ENCODE peak calls at places on chromosomes 3 and 15, in five cellular contexts. One of them, this sample, is unnamed.

GRCh38 chr3:108394563-108394962 is 98.2 kb downstream of the HHLA2 start:
- DNase-seq in left ventricle myocardium inferior: no peak
- DNase-seq in esophagus muscularis mucosa: no peak
- DNase-seq in endothelial cell: no peak
- DNase-seq in nephron progenitor cell: no peak
- DNase-seq in this sample: no peak

GRCh38 chr15:80898040-80898439 is 91.6 kb downstream of the MESD start:
- DNase-seq in esophagus muscularis mucosa: no peak
- DNase-seq in nephron progenitor cell: no peak
- DNase-seq in left ventricle myocardium inferior: no peak
- DNase-seq in endothelial cell: no peak
- DNase-seq in this sample: no peak

GRCh38 chr3:52498134-52499054 is 3.3 kb downstream of the STAB1 start:
- DNase-seq in nephron progenitor cell: no peak
- DNase-seq in endothelial cell: no peak
- DNase-seq in esophagus muscularis mucosa: no peak
- DNase-seq in left ventricle myocardium inferior: peak; percentile 53
- DNase-seq in this sample: no peak

GRCh38 chr3:98798820-98799219 is 35.7 kb downstream of the ST3GAL6 start:
- DNase-seq in endothelial cell: no peak
- DNase-seq in esophagus muscularis mucosa: no peak
- DNase-seq in nephron progenitor cell: no peak
- DNase-seq in left ventricle myocardium inferior: no peak
- DNase-seq in this sample: no peak

GRCh38 chr15:29945943-29946591 is 123.8 kb upstream of the TJP1 start:
- DNase-seq in esophagus muscularis mucosa: no peak
- DNase-seq in nephron progenitor cell: no peak
- DNase-seq in endothelial cell: no peak
- DNase-seq in left ventricle myocardium inferior: no peak
- DNase-seq in this sample: no peak

GRCh38 chr15:74396146-74396438 is 28.6 kb upstream of the CYP11A1 start:
- DNase-seq in left ventricle myocardium inferior: no peak
- DNase-seq in nephron progenitor cell: no peak
- DNase-seq in esophagus muscularis mucosa: no peak
- DNase-seq in endothelial cell: no peak
- DNase-seq in this sample: no peak

GRCh38 chr3:54121404-54122045 is 827 bp upstream of the CACNA2D3 start:
- DNase-seq in endothelial cell: peak; percentile 28
- DNase-seq in nephron progenitor cell: no peak
- DNase-seq in esophagus muscularis mucosa: peak; percentile 83
- DNase-seq in left ventricle myocardium inferior: no peak
- DNase-seq in this sample: peak; percentile 46

GRCh38 chr3:66938338-66938963 is 59.7 kb upstream of the KBTBD8 start:
- DNase-seq in endothelial cell: peak; percentile 50
- DNase-seq in nephron progenitor cell: peak; percentile 39
- DNase-seq in left ventricle myocardium inferior: no peak
- DNase-seq in esophagus muscularis mucosa: no peak
- DNase-seq in this sample: peak; percentile 32

GRCh38 chr15:97012986-97013385 is 682.5 kb downstream of the NR2F2 start:
- DNase-seq in esophagus muscularis mucosa: no peak
- DNase-seq in nephron progenitor cell: no peak
- DNase-seq in endothelial cell: no peak
- DNase-seq in left ventricle myocardium inferior: no peak
- DNase-seq in this sample: no peak

GRCh38 chr15:72117448-72117697 is 577 bp downstream of the MYO9A start:
- DNase-seq in nephron progenitor cell: peak; percentile 80
- DNase-seq in endothelial cell: peak; percentile 78
- DNase-seq in left ventricle myocardium inferior: peak; percentile 83
- DNase-seq in esophagus muscularis mucosa: peak; percentile 93
- DNase-seq in this sample: peak; percentile 83

GRCh38 chr3:152405915-152406802 is 137.4 kb downstream of the MBNL1 start:
- DNase-seq in endothelial cell: no peak
- DNase-seq in esophagus muscularis mucosa: no peak
- DNase-seq in nephron progenitor cell: peak; percentile 1
- DNase-seq in left ventricle myocardium inferior: no peak
- DNase-seq in this sample: no peak

GRCh38 chr3:184479426-184480126 is 82.0 kb upstream of the EPHB3 start:
- DNase-seq in endothelial cell: no peak
- DNase-seq in left ventricle myocardium inferior: no peak
- DNase-seq in nephron progenitor cell: no peak
- DNase-seq in esophagus muscularis mucosa: peak; percentile 70
- DNase-seq in this sample: no peak

GRCh38 chr3:94082412-94082937 is 19.6 kb downstream of the NSUN3 start:
- DNase-seq in left ventricle myocardium inferior: no peak
- DNase-seq in endothelial cell: no peak
- DNase-seq in esophagus muscularis mucosa: no peak
- DNase-seq in nephron progenitor cell: no peak
- DNase-seq in this sample: no peak

GRCh38 chr3:129602730-129603560 is 3.5 kb downstream of the PLXND1 start:
- DNase-seq in left ventricle myocardium inferior: peak; percentile 79
- DNase-seq in esophagus muscularis mucosa: no peak
- DNase-seq in endothelial cell: no peak
- DNase-seq in nephron progenitor cell: peak; percentile 73
- DNase-seq in this sample: no peak

GRCh38 chr3:185818267-185818875 is 6.5 kb downstream of the IGF2BP2 start:
- DNase-seq in endothelial cell: no peak
- DNase-seq in esophagus muscularis mucosa: no peak
- DNase-seq in left ventricle myocardium inferior: no peak
- DNase-seq in nephron progenitor cell: no peak
- DNase-seq in this sample: no peak

GRCh38 chr15:38945551-38946298 is 381.1 kb upstream of the RASGRP1 start:
- DNase-seq in endothelial cell: no peak
- DNase-seq in nephron progenitor cell: no peak
- DNase-seq in left ventricle myocardium inferior: no peak
- DNase-seq in esophagus muscularis mucosa: no peak
- DNase-seq in this sample: no peak

GRCh38 chr15:29268706-29269484 is 727 bp downstream of the NSMCE3 start:
- DNase-seq in esophagus muscularis mucosa: no peak
- DNase-seq in nephron progenitor cell: no peak
- DNase-seq in left ventricle myocardium inferior: peak; percentile 14
- DNase-seq in endothelial cell: peak; percentile 22
- DNase-seq in this sample: peak; percentile 39

GRCh38 chr15:95626501-95627361 is 703.8 kb upstream of the NR2F2 start:
- DNase-seq in left ventricle myocardium inferior: peak; percentile 22
- DNase-seq in esophagus muscularis mucosa: no peak
- DNase-seq in nephron progenitor cell: peak; percentile 47
- DNase-seq in endothelial cell: no peak
- DNase-seq in this sample: no peak

GRCh38 chr3:150147776-150148175 is 177.1 kb upstream of the PFN2 start:
- DNase-seq in esophagus muscularis mucosa: peak; percentile 62
- DNase-seq in endothelial cell: no peak
- DNase-seq in left ventricle myocardium inferior: no peak
- DNase-seq in nephron progenitor cell: no peak
- DNase-seq in this sample: no peak

GRCh38 chr3:38458796-38459498 is 5.3 kb downstream of the ACVR2B start:
- DNase-seq in left ventricle myocardium inferior: no peak
- DNase-seq in nephron progenitor cell: no peak
- DNase-seq in esophagus muscularis mucosa: no peak
- DNase-seq in endothelial cell: no peak
- DNase-seq in this sample: peak; percentile 4

GRCh38 chr3:130941793-130942192 is 47.9 kb downstream of the ATP2C1 start:
- DNase-seq in left ventricle myocardium inferior: no peak
- DNase-seq in nephron progenitor cell: no peak
- DNase-seq in endothelial cell: no peak
- DNase-seq in esophagus muscularis mucosa: no peak
- DNase-seq in this sample: no peak

GRCh38 chr15:65033659-65034269 is 4.3 kb upstream of the MTFMT start:
- DNase-seq in nephron progenitor cell: no peak
- DNase-seq in left ventricle myocardium inferior: no peak
- DNase-seq in endothelial cell: no peak
- DNase-seq in esophagus muscularis mucosa: no peak
- DNase-seq in this sample: no peak

GRCh38 chr15:101118116-101118515 is 133.7 kb downstream of the CHSY1 start:
- DNase-seq in esophagus muscularis mucosa: no peak
- DNase-seq in left ventricle myocardium inferior: no peak
- DNase-seq in nephron progenitor cell: no peak
- DNase-seq in endothelial cell: no peak
- DNase-seq in this sample: no peak

GRCh38 chr3:109532257-109533216 is 195.2 kb upstream of the DPPA4 start:
- DNase-seq in endothelial cell: peak; percentile 60
- DNase-seq in nephron progenitor cell: peak; percentile 49
- DNase-seq in esophagus muscularis mucosa: no peak
- DNase-seq in left ventricle myocardium inferior: no peak
- DNase-seq in this sample: no peak

GRCh38 chr3:127123533-127123932 is 69.4 kb upstream of the PRR23E start:
- DNase-seq in nephron progenitor cell: no peak
- DNase-seq in endothelial cell: no peak
- DNase-seq in left ventricle myocardium inferior: no peak
- DNase-seq in esophagus muscularis mucosa: no peak
- DNase-seq in this sample: no peak

GRCh38 chr3:9679476-9680097 is 24.0 kb upstream of the CPNE9 start:
- DNase-seq in nephron progenitor cell: no peak
- DNase-seq in left ventricle myocardium inferior: no peak
- DNase-seq in esophagus muscularis mucosa: no peak
- DNase-seq in endothelial cell: no peak
- DNase-seq in this sample: no peak

GRCh38 chr15:45320581-45320980 is 57.8 kb downstream of the GATM start:
- DNase-seq in endothelial cell: no peak
- DNase-seq in nephron progenitor cell: no peak
- DNase-seq in esophagus muscularis mucosa: no peak
- DNase-seq in left ventricle myocardium inferior: no peak
- DNase-seq in this sample: no peak

GRCh38 chr15:65833501-65834220 is 35.6 kb upstream of the RAB11A start:
- DNase-seq in esophagus muscularis mucosa: no peak
- DNase-seq in nephron progenitor cell: no peak
- DNase-seq in left ventricle myocardium inferior: no peak
- DNase-seq in endothelial cell: no peak
- DNase-seq in this sample: no peak

GRCh38 chr3:58025824-58026579 is 17.8 kb downstream of the FLNB start:
- DNase-seq in esophagus muscularis mucosa: no peak
- DNase-seq in nephron progenitor cell: no peak
- DNase-seq in left ventricle myocardium inferior: no peak
- DNase-seq in endothelial cell: no peak
- DNase-seq in this sample: no peak

DNA sequence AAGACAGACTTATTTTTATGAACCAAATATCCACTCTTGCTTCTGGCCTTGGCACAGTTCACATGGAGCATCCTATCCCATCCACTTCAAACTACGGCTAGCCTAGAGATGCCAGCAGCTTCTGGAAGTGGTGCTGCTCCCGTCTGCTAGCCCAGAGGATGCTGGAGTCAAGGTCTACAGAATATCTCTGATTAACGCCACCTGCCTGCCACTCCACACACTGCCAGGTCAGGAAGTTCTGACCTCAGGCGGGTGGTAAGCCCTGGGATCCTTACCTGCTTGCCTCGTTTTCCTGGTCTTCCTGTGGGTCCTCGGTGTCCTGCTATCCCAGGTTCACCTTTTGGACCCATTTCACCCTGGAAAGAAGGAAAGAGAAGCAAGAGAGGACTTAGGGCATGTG is 42.9 kb downstream of the EAF1 start:
- DNase-seq in nephron progenitor cell: no peak
- DNase-seq in esophagus muscularis mucosa: no peak
- DNase-seq in left ventricle myocardium inferior: no peak
- DNase-seq in endothelial cell: no peak
- DNase-seq in this sample: no peak
- TF ChIP-seq CTCF in nephron progenitor cell: no peak
- TF ChIP-seq CTCF in esophagus muscularis mucosa: no peak
- TF ChIP-seq CTCF in left ventricle myocardium inferior: no peak
- TF ChIP-seq CTCF in endothelial cell: no peak
- TF ChIP-seq CTCF in this sample: no peak

DNA sequence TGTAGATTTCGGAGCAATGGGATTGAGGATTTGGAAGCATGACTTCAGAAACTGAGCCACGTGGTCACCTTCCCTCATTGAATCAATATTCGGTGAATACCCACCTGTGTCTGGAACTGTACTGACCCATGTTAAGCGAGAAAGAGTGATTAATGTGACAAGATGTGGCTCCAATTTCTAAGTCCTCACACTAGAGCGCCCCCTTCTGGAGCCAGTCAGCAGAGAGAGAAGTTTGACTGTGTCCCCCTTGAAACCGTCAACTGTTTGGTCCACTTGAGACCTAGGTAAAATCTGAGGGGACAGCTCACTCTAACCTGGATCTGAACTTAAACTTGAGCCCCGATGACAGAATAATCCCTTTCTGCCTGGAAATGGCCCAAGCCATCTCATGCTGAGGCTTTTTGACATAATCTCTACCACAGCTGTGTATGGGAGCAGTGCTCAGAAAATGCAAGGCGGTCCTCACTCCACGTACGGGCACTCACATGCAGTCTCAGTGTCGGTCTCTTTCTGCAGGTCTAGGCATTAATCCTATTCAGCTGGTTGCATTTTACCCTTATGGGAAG is 47.8 kb upstream of the LIMD1 start:
- DNase-seq in esophagus muscularis mucosa: no peak
- DNase-seq in left ventricle myocardium inferior: no peak
- DNase-seq in endothelial cell: no peak
- DNase-seq in nephron progenitor cell: peak; percentile 32
- DNase-seq in this sample: no peak
- TF ChIP-seq CTCF in esophagus muscularis mucosa: no peak
- TF ChIP-seq CTCF in left ventricle myocardium inferior: peak; percentile 45
- TF ChIP-seq CTCF in endothelial cell: peak; percentile 75
- TF ChIP-seq CTCF in nephron progenitor cell: peak; percentile 23
- TF ChIP-seq CTCF in this sample: peak; percentile 58

GRCh38 chr3:106089806-106090205 is 221.0 kb upstream of the CBLB start:
- DNase-seq in esophagus muscularis mucosa: no peak
- DNase-seq in endothelial cell: no peak
- DNase-seq in nephron progenitor cell: no peak
- DNase-seq in left ventricle myocardium inferior: no peak
- DNase-seq in this sample: no peak

GRCh38 chr3:106088270-106088669 is 219.5 kb upstream of the CBLB start:
- DNase-seq in nephron progenitor cell: no peak
- DNase-seq in endothelial cell: no peak
- DNase-seq in left ventricle myocardium inferior: no peak
- DNase-seq in esophagus muscularis mucosa: no peak
- DNase-seq in this sample: no peak

GRCh38 chr3:106086636-106087035 is 217.8 kb upstream of the CBLB start:
- DNase-seq in endothelial cell: no peak
- DNase-seq in nephron progenitor cell: no peak
- DNase-seq in esophagus muscularis mucosa: no peak
- DNase-seq in left ventricle myocardium inferior: no peak
- DNase-seq in this sample: no peak

GRCh38 chr3:106085998-106086397 is 217.2 kb upstream of the CBLB start:
- DNase-seq in endothelial cell: no peak
- DNase-seq in esophagus muscularis mucosa: no peak
- DNase-seq in left ventricle myocardium inferior: no peak
- DNase-seq in nephron progenitor cell: no peak
- DNase-seq in this sample: no peak

DNA sequence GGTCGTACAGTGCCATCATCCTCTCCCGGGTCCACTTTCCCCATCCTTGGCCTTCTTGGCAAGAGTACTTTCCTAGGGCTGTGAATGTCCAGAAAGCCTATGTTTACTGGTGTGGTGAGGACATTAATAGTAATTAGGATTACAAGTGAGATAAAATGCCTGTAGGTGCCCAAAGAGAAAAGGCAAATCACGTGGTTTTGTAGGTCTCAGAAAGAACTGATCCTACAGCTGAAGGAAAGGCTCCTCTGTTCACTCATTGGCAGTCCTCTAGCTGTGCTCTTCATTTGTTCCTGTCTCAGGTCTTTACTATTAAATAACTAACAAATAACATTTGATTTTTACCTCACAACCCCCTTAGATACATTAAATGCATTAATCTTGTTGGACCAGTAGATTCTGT is 220.1 kb upstream of the CBLB start:
- DNase-seq in endothelial cell: no peak
- DNase-seq in nephron progenitor cell: no peak
- DNase-seq in esophagus muscularis mucosa: no peak
- DNase-seq in left ventricle myocardium inferior: no peak
- DNase-seq in this sample: no peak
- TF ChIP-seq CTCF in endothelial cell: no peak
- TF ChIP-seq CTCF in nephron progenitor cell: no peak
- TF ChIP-seq CTCF in esophagus muscularis mucosa: no peak
- TF ChIP-seq CTCF in left ventricle myocardium inferior: no peak
- TF ChIP-seq CTCF in this sample: no peak

GRCh38 chr15:78751602-78751979 is 59.7 kb downstream of the ADAMTS7 start:
- DNase-seq in left ventricle myocardium inferior: no peak
- DNase-seq in endothelial cell: no peak
- DNase-seq in nephron progenitor cell: no peak
- DNase-seq in esophagus muscularis mucosa: no peak
- DNase-seq in this sample: no peak
- TF ChIP-seq CTCF in left ventricle myocardium inferior: no peak
- TF ChIP-seq CTCF in endothelial cell: no peak
- TF ChIP-seq CTCF in nephron progenitor cell: no peak
- TF ChIP-seq CTCF in esophagus muscularis mucosa: no peak
- TF ChIP-seq CTCF in this sample: no peak